ENCODE peak calls at places on chromosomes 2 and 18, in six cellular contexts. One of them, this sample, is unnamed.

GRCh38 chr2:212489719-212490346 is 48.8 kb downstream of the ERBB4 start:
- DNase-seq in sigmoid colon: no peak
- DNase-seq in suprapubic skin: no peak
- DNase-seq in IMR-90: no peak
- DNase-seq in spleen: no peak
- DNase-seq in ovary: no peak
- DNase-seq in this sample: no peak

GRCh38 chr2:118835739-118836410 is 11.6 kb downstream of the EN1 start:
- DNase-seq in sigmoid colon: no peak
- DNase-seq in ovary: no peak
- DNase-seq in spleen: peak
- DNase-seq in IMR-90: no peak
- DNase-seq in suprapubic skin: peak
- DNase-seq in this sample: no peak

GRCh38 chr2:166665991-166666940 is 172.2 kb upstream of the SCN7A start:
- DNase-seq in suprapubic skin: no peak
- DNase-seq in IMR-90: peak
- DNase-seq in sigmoid colon: no peak
- DNase-seq in ovary: no peak
- DNase-seq in spleen: no peak
- DNase-seq in this sample: no peak

GRCh38 chr18:9683418-9684396 is 24.4 kb upstream of the RAB31 start:
- DNase-seq in suprapubic skin: no peak
- DNase-seq in sigmoid colon: no peak
- DNase-seq in IMR-90: peak
- DNase-seq in ovary: peak
- DNase-seq in spleen: no peak
- DNase-seq in this sample: no peak

GRCh38 chr2:132979339-132980093 is 309.5 kb upstream of the LYPD1 start:
- DNase-seq in IMR-90: no peak
- DNase-seq in suprapubic skin: no peak
- DNase-seq in spleen: no peak
- DNase-seq in ovary: no peak
- DNase-seq in sigmoid colon: no peak
- DNase-seq in this sample: no peak

GRCh38 chr2:235494716-235495372 is 1.0 kb downstream of the AGAP1 start:
- DNase-seq in ovary: peak
- DNase-seq in IMR-90: peak
- DNase-seq in suprapubic skin: no peak
- DNase-seq in sigmoid colon: peak
- DNase-seq in spleen: no peak
- DNase-seq in this sample: no peak

GRCh38 chr18:49022311-49023280 is 71.8 kb upstream of the SMAD7 start:
- DNase-seq in spleen: peak
- DNase-seq in suprapubic skin: peak
- DNase-seq in sigmoid colon: peak
- DNase-seq in IMR-90: no peak
- DNase-seq in ovary: no peak
- DNase-seq in this sample: no peak

GRCh38 chr2:111634050-111634784 is 249.8 kb downstream of the ANAPC1 start:
- DNase-seq in sigmoid colon: no peak
- DNase-seq in ovary: no peak
- DNase-seq in IMR-90: peak
- DNase-seq in spleen: no peak
- DNase-seq in suprapubic skin: no peak
- DNase-seq in this sample: no peak

GRCh38 chr2:238578256-238578655 is 151.5 kb downstream of the ASB1 start:
- DNase-seq in spleen: peak
- DNase-seq in IMR-90: no peak
- DNase-seq in ovary: no peak
- DNase-seq in sigmoid colon: no peak
- DNase-seq in suprapubic skin: peak
- DNase-seq in this sample: no peak

GRCh38 chr2:100754951-100755350 is 65.0 kb upstream of the NPAS2 start:
- DNase-seq in IMR-90: no peak
- DNase-seq in ovary: no peak
- DNase-seq in sigmoid colon: no peak
- DNase-seq in spleen: no peak
- DNase-seq in suprapubic skin: no peak
- DNase-seq in this sample: no peak

GRCh38 chr2:102094917-102095316 is 47.6 kb upstream of the IL1R1 start:
- DNase-seq in ovary: no peak
- DNase-seq in spleen: no peak
- DNase-seq in sigmoid colon: no peak
- DNase-seq in IMR-90: peak
- DNase-seq in suprapubic skin: no peak
- DNase-seq in this sample: no peak

GRCh38 chr2:126634273-126634861 is 21.6 kb upstream of the GYPC start:
- DNase-seq in IMR-90: peak
- DNase-seq in spleen: no peak
- DNase-seq in ovary: no peak
- DNase-seq in suprapubic skin: no peak
- DNase-seq in sigmoid colon: no peak
- DNase-seq in this sample: no peak

GRCh38 chr2:153004627-153005026 is 286.2 kb downstream of the ARL6IP6 start:
- DNase-seq in sigmoid colon: no peak
- DNase-seq in IMR-90: no peak
- DNase-seq in spleen: no peak
- DNase-seq in ovary: no peak
- DNase-seq in suprapubic skin: no peak
- DNase-seq in this sample: no peak

GRCh38 chr2:127254386-127254981 is 34.4 kb upstream of the CYP27C1 start:
- DNase-seq in ovary: no peak
- DNase-seq in IMR-90: peak
- DNase-seq in sigmoid colon: no peak
- DNase-seq in suprapubic skin: no peak
- DNase-seq in spleen: no peak
- DNase-seq in this sample: no peak

GRCh38 chr2:16015210-16015902 is 75.0 kb downstream of the MYCN start:
- DNase-seq in ovary: no peak
- DNase-seq in suprapubic skin: no peak
- DNase-seq in IMR-90: no peak
- DNase-seq in spleen: no peak
- DNase-seq in sigmoid colon: no peak
- DNase-seq in this sample: no peak

GRCh38 chr2:120431386-120432292 is 85.7 kb downstream of the INHBB start:
- DNase-seq in sigmoid colon: peak
- DNase-seq in suprapubic skin: no peak
- DNase-seq in ovary: no peak
- DNase-seq in spleen: peak
- DNase-seq in IMR-90: no peak
- DNase-seq in this sample: no peak

GRCh38 chr2:142681952-142682351 is 195.5 kb upstream of the KYNU start:
- DNase-seq in ovary: no peak
- DNase-seq in IMR-90: no peak
- DNase-seq in spleen: no peak
- DNase-seq in suprapubic skin: no peak
- DNase-seq in sigmoid colon: no peak
- DNase-seq in this sample: no peak

GRCh38 chr2:220147590-220147989 is 520.2 kb downstream of the SLC4A3 start:
- DNase-seq in spleen: no peak
- DNase-seq in suprapubic skin: no peak
- DNase-seq in IMR-90: peak
- DNase-seq in sigmoid colon: no peak
- DNase-seq in ovary: no peak
- DNase-seq in this sample: no peak

GRCh38 chr2:148645925-148646559 is 1.5 kb downstream of the EPC2 start:
- DNase-seq in suprapubic skin: no peak
- DNase-seq in ovary: no peak
- DNase-seq in sigmoid colon: peak
- DNase-seq in IMR-90: peak
- DNase-seq in spleen: no peak
- DNase-seq in this sample: peak

GRCh38 chr2:148643998-148644884 is at the start of gene EPC2:
- DNase-seq in ovary: peak
- DNase-seq in sigmoid colon: peak
- DNase-seq in spleen: peak
- DNase-seq in suprapubic skin: peak
- DNase-seq in IMR-90: peak
- DNase-seq in this sample: peak

GRCh38 chr2:148643421-148643820 is 1.1 kb upstream of the EPC2 start:
- DNase-seq in IMR-90: no peak
- DNase-seq in spleen: no peak
- DNase-seq in ovary: no peak
- DNase-seq in sigmoid colon: no peak
- DNase-seq in suprapubic skin: no peak
- DNase-seq in this sample: no peak

GRCh38 chr2:148644885-148645134 is 259 bp downstream of the EPC2 start:
- DNase-seq in suprapubic skin: no peak
- DNase-seq in ovary: no peak
- DNase-seq in IMR-90: no peak
- DNase-seq in spleen: no peak
- DNase-seq in sigmoid colon: no peak
- DNase-seq in this sample: no peak

DNA sequence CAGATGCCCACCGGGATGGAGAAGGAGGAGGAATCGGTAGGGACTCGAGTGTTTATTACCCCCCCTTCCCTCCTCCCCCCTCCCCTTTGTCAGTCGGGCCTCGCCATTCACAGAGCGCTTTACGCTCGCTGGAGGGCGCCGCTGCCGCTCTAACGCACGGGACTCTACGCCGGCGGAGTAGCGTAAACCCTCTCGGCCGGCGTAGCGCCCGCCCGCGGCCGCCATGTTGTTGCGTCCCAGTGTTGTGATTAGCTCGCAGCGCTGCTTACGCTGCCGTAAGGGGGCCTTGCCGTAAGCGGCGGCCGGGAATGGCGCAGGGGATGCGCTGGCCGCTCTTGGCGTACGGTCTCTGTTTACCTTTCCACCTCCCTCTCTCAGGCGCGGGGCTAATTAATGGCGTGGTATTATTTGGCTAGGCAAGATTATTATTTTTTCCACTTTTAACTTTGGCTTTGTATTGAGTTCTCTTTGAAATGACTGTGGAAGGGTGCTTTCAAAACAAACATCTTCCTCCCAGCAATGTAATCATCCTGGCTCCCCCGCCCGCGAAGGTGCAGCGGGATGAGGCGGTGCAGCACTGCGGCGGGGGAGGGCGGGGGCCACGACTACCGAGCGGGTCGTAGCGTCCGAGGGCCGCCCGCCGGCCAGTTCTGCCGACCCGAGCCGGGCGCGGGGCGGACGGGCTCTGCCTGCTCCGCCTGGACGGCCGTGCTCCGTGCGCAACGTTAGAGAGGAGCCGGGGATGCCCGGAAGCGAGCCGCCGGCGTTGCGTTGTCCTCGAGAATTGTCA is 779 bp downstream of the EPC2 start:
- DNase-seq in sigmoid colon: peak
- DNase-seq in IMR-90: peak
- DNase-seq in ovary: peak
- DNase-seq in suprapubic skin: peak
- DNase-seq in spleen: peak
- DNase-seq in this sample: peak
- TF ChIP-seq POLR2A in sigmoid colon: no peak
- TF ChIP-seq POLR2A in IMR-90: no peak
- TF ChIP-seq POLR2A in ovary: no peak
- TF ChIP-seq POLR2A in suprapubic skin: no peak
- TF ChIP-seq POLR2A in spleen: no peak
- TF ChIP-seq POLR2A in this sample: peak

DNA sequence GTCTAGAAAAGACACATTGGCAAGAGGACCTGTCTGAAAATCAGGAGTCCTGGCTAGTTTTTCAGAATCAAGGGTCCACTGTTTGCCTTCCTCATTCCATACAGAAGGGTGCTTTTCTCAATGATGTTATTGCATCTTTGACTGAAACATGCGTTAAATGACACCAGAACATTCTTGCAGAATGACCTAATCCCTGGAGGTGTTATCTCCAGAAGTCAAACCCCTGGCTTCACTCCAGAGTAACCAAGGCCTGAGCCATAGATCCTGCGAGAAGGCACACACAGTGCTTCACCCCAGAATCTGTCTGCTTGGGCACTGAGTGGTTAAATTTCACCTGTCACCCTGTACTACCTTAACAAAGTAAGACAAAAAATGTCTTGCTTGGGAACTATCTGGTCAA is 1055.2 kb upstream of the FANCL start:
- DNase-seq in spleen: no peak
- DNase-seq in suprapubic skin: no peak
- DNase-seq in sigmoid colon: no peak
- DNase-seq in ovary: no peak
- DNase-seq in IMR-90: no peak
- DNase-seq in this sample: no peak
- TF ChIP-seq POLR2A in spleen: no peak
- TF ChIP-seq POLR2A in suprapubic skin: no peak
- TF ChIP-seq POLR2A in sigmoid colon: no peak
- TF ChIP-seq POLR2A in ovary: no peak
- TF ChIP-seq POLR2A in IMR-90: no peak
- TF ChIP-seq POLR2A in this sample: no peak

GRCh38 chr2:181395871-181396574 is 61.2 kb upstream of the ITGA4 start:
- DNase-seq in sigmoid colon: no peak
- DNase-seq in spleen: no peak
- DNase-seq in suprapubic skin: no peak
- DNase-seq in IMR-90: no peak
- DNase-seq in ovary: no peak
- DNase-seq in this sample: no peak
- TF ChIP-seq POLR2A in sigmoid colon: no peak
- TF ChIP-seq POLR2A in spleen: no peak
- TF ChIP-seq POLR2A in suprapubic skin: no peak
- TF ChIP-seq POLR2A in IMR-90: no peak
- TF ChIP-seq POLR2A in ovary: no peak
- TF ChIP-seq POLR2A in this sample: no peak

DNA sequence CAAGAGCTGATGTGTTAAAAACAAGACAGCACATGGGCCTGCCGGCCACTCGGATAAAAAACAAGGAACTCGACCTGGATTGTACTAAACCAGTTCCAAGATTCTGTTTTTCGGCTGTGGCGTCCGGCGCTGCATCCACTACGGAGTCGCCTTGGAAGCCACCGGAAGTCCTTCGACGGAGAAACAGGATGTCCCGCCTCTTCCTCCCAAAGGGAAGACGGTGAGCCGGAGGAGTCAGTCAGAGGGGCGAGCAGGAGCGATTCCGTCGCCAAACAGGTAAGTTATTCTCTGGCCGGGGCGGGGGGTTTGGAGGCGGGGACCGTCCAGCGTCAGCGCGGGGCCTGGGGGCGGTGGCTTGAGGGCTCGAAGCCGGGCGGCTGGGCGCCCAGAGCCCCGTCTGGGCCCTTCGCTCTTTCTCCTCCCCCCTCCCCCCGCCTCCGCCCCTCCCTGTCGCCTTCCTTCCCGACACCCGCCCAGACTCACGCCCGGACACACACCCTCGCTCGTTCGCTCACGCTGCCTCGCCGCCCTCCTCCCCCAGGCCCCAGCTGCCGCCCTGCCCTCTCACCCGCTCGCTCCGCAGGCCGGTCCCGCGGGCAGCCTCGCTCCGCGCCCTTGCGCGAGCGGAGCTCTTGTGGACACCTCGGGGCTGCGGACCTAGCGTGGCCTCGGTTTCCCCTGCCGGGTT is at the start of gene ZNF407:
- DNase-seq in sigmoid colon: peak
- DNase-seq in suprapubic skin: peak
- DNase-seq in ovary: peak
- DNase-seq in IMR-90: peak
- DNase-seq in spleen: peak
- DNase-seq in this sample: peak
- TF ChIP-seq POLR2A in sigmoid colon: peak
- TF ChIP-seq POLR2A in suprapubic skin: no peak
- TF ChIP-seq POLR2A in ovary: peak
- TF ChIP-seq POLR2A in IMR-90: peak
- TF ChIP-seq POLR2A in spleen: no peak
- TF ChIP-seq POLR2A in this sample: no peak

This sample was measured in H54.